ENCODE peak calls at places on chromosomes 6 and 20, in ten cellular contexts. J, I, Y, X, F, Z, B, N, O and A are unnamed samples.
A peak's percentile ranks its signal among the peaks of the same experiment; 100 is the strongest.

GRCh38 chr6:104625536-104625935 is 234.2 kb downstream of the HACE1 start:
- DNase-seq in J (no peak), I (no peak), Y (no peak), X (peak; percentile 67), F (no peak), Z (no peak), B (no peak), N (no peak), O (no peak), A (peak; percentile 79)

GRCh38 chr20:32451682-32452461 is 93.7 kb downstream of the ASXL1 start:
- DNase-seq in J (no peak), I (peak; percentile 12), Y (no peak), X (no peak), F (no peak), Z (no peak), B (no peak), N (no peak), O (no peak), A (no peak)

GRCh38 chr6:31572041-31572911 is at the start of gene LTA:
- DNase-seq in J (no peak), I (no peak), Y (no peak), X (no peak), F (peak; percentile 77), Z (no peak), B (no peak), N (no peak), O (no peak), A (no peak)

GRCh38 chr6:38973178-38974057 is 75.2 kb upstream of the GLP1R start:
- DNase-seq in J (no peak), I (no peak), Y (no peak), X (peak; percentile 78), F (no peak), Z (peak; percentile 64), B (peak; percentile 38), N (no peak), O (no peak), A (no peak)

GRCh38 chr6:148565321-148565926 is 181.4 kb upstream of the UST start:
- DNase-seq in J (no peak), I (no peak), Y (no peak), X (peak; percentile 31), F (no peak), Z (no peak), B (no peak), N (no peak), O (no peak), A (no peak)

GRCh38 chr6:4559281-4559875 is 216.8 kb upstream of the CDYL start:
- DNase-seq in J (no peak), I (no peak), Y (no peak), X (no peak), F (no peak), Z (no peak), B (no peak), N (no peak), O (no peak), A (no peak)

GRCh38 chr6:162712694-162713093 is 14.9 kb downstream of the PRKN start:
- DNase-seq in J (no peak), I (no peak), Y (no peak), X (no peak), F (no peak), Z (no peak), B (no peak), N (no peak), O (no peak), A (no peak)

GRCh38 chr6:1786455-1787108 is 176.9 kb downstream of the FOXC1 start:
- DNase-seq in J (no peak), I (no peak), Y (no peak), X (no peak), F (no peak), Z (no peak), B (no peak), N (no peak), O (no peak), A (peak; percentile 23)

GRCh38 chr6:160226118-160226541 is 32.5 kb downstream of the SLC22A2 start:
- DNase-seq in J (no peak), I (no peak), Y (no peak), X (peak; percentile 43), F (no peak), Z (no peak), B (no peak), N (no peak), O (no peak), A (no peak)

GRCh38 chr20:48697845-48698491 is 129.8 kb downstream of the PREX1 start:
- DNase-seq in J (peak; percentile 81), I (peak; percentile 85), Y (no peak), X (peak; percentile 94), F (no peak), Z (peak; percentile 76), B (peak; percentile 52), N (peak; percentile 64), O (peak; percentile 71), A (peak; percentile 62)

GRCh38 chr20:1567392-1568165 is 10.1 kb upstream of the SIRPD start:
- DNase-seq in J (no peak), I (no peak), Y (no peak), X (peak; percentile 33), F (no peak), Z (no peak), B (no peak), N (no peak), O (no peak), A (no peak)

GRCh38 chr6:149942461-149942829 is 631 bp downstream of the ULBP2 start:
- DNase-seq in J (no peak), I (no peak), Y (no peak), X (no peak), F (no peak), Z (no peak), B (no peak), N (no peak), O (no peak), A (no peak)

GRCh38 chr6:111087106-111087835 is at the start of gene SLC16A10:
- DNase-seq in J (peak; percentile 21), I (peak; percentile 79), Y (no peak), X (peak; percentile 23), F (peak; percentile 75), Z (peak; percentile 97), B (no peak), N (peak; percentile 77), O (peak; percentile 92), A (peak; percentile 49)

GRCh38 chr6:133863228-133863627 is 25.7 kb upstream of the TCF21 start:
- DNase-seq in J (no peak), I (no peak), Y (no peak), X (no peak), F (no peak), Z (no peak), B (no peak), N (no peak), O (no peak), A (no peak)

GRCh38 chr20:9993133-9993532 is 41.7 kb upstream of the ANKEF1 start:
- DNase-seq in J (no peak), I (no peak), Y (no peak), X (no peak), F (no peak), Z (no peak), B (no peak), N (no peak), O (no peak), A (no peak)

GRCh38 chr6:45657243-45657642 is 279.5 kb upstream of the SUPT3H start:
- DNase-seq in J (no peak), I (no peak), Y (no peak), X (no peak), F (no peak), Z (no peak), B (no peak), N (no peak), O (no peak), A (no peak)

GRCh38 chr20:9710685-9711084 is 128.2 kb downstream of the PAK5 start:
- DNase-seq in J (no peak), I (no peak), Y (no peak), X (no peak), F (no peak), Z (no peak), B (no peak), N (no peak), O (no peak), A (no peak)

GRCh38 chr6:3918474-3918873 is 69.3 kb downstream of the FAM50B start:
- DNase-seq in J (no peak), I (no peak), Y (no peak), X (no peak), F (no peak), Z (no peak), B (no peak), N (no peak), O (no peak), A (no peak)

DNA sequence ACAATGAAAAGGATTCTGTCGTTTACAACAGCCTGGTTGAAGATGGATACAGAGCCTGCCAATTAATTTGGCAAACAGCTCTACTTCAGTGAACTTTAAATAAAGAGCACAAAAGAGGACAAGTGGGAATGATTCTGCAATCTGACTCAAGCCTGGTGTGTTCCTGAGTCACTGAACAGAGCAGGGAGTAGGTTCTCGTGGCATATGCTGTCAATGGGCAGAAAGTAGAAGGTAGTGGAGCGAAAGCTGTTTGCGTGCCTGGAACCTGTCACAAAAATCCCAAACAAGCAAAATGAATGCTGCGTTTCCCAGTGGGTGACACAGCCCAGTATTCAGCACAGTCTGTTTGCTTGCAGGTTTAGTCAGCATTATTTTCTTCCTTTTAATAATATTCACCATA is 43.8 kb upstream of the DOK5 start:
- DNase-seq in J (no peak), I (no peak), Y (no peak), X (no peak), F (no peak), Z (no peak), B (no peak), N (no peak), O (no peak), A (no peak)
- H3K27ac ChIP-seq in J (no peak overlapping the region), I (no peak overlapping the region), Y (no peak overlapping the region), X (no peak overlapping the region), F (no peak overlapping the region), Z (no peak overlapping the region), B (no peak overlapping the region), N (no peak overlapping the region), O (no peak overlapping the region), A (no peak overlapping the region)

GRCh38 chr20:17786221-17786718 is 86.5 kb downstream of the BANF2 start:
- DNase-seq in J (no peak), I (peak; percentile 33), Y (no peak), X (peak; percentile 72), F (no peak), Z (no peak), B (peak; percentile 39), N (no peak), O (no peak), A (no peak)
- H3K27ac ChIP-seq in J (peak overlapping the region; percentile 19), I (peak overlapping the region; percentile 71), Y (no peak overlapping the region), X (no peak overlapping the region), F (no peak overlapping the region), Z (no peak overlapping the region), B (peak overlapping the region; percentile 39), N (no peak overlapping the region), O (no peak overlapping the region), A (no peak overlapping the region)

GRCh38 chr6:33373950-33374349 is 17.7 kb upstream of the KIFC1 start:
- DNase-seq in J (no peak), I (no peak), Y (no peak), X (no peak), F (peak; percentile 11), Z (no peak), B (no peak), N (no peak), O (no peak), A (no peak)
- H3K27ac ChIP-seq in J (peak overlapping the region; percentile 77), I (no peak overlapping the region), Y (no peak overlapping the region), X (no peak overlapping the region), F (no peak overlapping the region), Z (no peak overlapping the region), B (no peak overlapping the region), N (no peak overlapping the region), O (no peak overlapping the region), A (no peak overlapping the region)

DNA sequence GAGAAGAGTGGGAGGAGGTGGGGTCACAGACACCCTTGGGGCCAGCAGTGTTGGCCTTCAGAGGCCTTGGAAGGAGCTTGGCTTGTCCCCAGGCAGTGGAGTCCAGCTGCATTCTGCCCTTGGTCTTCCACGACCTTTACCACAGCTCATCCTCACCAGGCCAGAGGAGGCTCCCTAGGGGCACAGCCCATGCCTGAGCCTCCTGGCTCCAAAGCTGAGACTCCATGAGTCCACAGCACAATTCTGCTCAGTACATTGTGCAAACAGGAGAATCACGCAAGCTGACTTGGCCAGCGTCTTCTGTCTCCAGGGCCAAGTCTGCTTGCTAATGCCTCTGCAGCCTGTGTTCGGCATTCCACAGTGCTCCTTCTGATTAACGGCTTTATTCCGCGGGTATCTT is 337.2 kb downstream of the SMOC2 start:
- DNase-seq in J (peak; percentile 18), I (peak; percentile 54), Y (peak; percentile 30), X (peak; percentile 52), F (no peak), Z (no peak), B (no peak), N (no peak), O (no peak), A (no peak)
- H3K27ac ChIP-seq in J (no peak overlapping the region), I (no peak overlapping the region), Y (no peak overlapping the region), X (no peak overlapping the region), F (no peak overlapping the region), Z (no peak overlapping the region), B (no peak overlapping the region), N (no peak overlapping the region), O (no peak overlapping the region), A (no peak overlapping the region)